ENCODE peak calls at places on chromosomes 13 and 19, in nine cellular contexts. One of them, this sample, is unnamed.

GRCh38 chr13:97798171-97798821 is 155.2 kb upstream of the IPO5 start:
- DNase-seq in DMS79: no peak
- DNase-seq in HS-27A: no peak
- DNase-seq in effector CD4-positive, alpha-beta T cell: no peak
- DNase-seq in activated CD8-positive, alpha-beta memory T cell treated with anti-CD3 and anti-CD28 coated beads for 24 hours: no peak
- DNase-seq in NCI-H2081: no peak
- DNase-seq in ascending aorta: peak
- DNase-seq in HFFc6: no peak
- DNase-seq in hypothalamus: no peak
- DNase-seq in this sample: no peak

GRCh38 chr19:13705201-13705600 is 59.1 kb upstream of the MRI1 start:
- DNase-seq in DMS79: no peak
- DNase-seq in HS-27A: no peak
- DNase-seq in effector CD4-positive, alpha-beta T cell: no peak
- DNase-seq in activated CD8-positive, alpha-beta memory T cell treated with anti-CD3 and anti-CD28 coated beads for 24 hours: no peak
- DNase-seq in NCI-H2081: no peak
- DNase-seq in ascending aorta: no peak
- DNase-seq in HFFc6: no peak
- DNase-seq in hypothalamus: no peak
- DNase-seq in this sample: no peak

GRCh38 chr19:50897612-50898011 is 13.6 kb downstream of the KLK4 start:
- DNase-seq in DMS79: no peak
- DNase-seq in HS-27A: no peak
- DNase-seq in effector CD4-positive, alpha-beta T cell: no peak
- DNase-seq in activated CD8-positive, alpha-beta memory T cell treated with anti-CD3 and anti-CD28 coated beads for 24 hours: no peak
- DNase-seq in NCI-H2081: no peak
- DNase-seq in ascending aorta: no peak
- DNase-seq in HFFc6: no peak
- DNase-seq in hypothalamus: no peak
- DNase-seq in this sample: no peak

GRCh38 chr13:39209731-39210633 is 171.7 kb downstream of the NHLRC3 start:
- DNase-seq in DMS79: no peak
- DNase-seq in HS-27A: no peak
- DNase-seq in effector CD4-positive, alpha-beta T cell: no peak
- DNase-seq in activated CD8-positive, alpha-beta memory T cell treated with anti-CD3 and anti-CD28 coated beads for 24 hours: no peak
- DNase-seq in NCI-H2081: no peak
- DNase-seq in ascending aorta: no peak
- DNase-seq in HFFc6: no peak
- DNase-seq in hypothalamus: no peak
- DNase-seq in this sample: no peak

GRCh38 chr13:106569233-106570095 is 1.5 kb upstream of the ARGLU1 start:
- DNase-seq in DMS79: no peak
- DNase-seq in HS-27A: no peak
- DNase-seq in effector CD4-positive, alpha-beta T cell: no peak
- DNase-seq in activated CD8-positive, alpha-beta memory T cell treated with anti-CD3 and anti-CD28 coated beads for 24 hours: no peak
- DNase-seq in NCI-H2081: no peak
- DNase-seq in ascending aorta: no peak
- DNase-seq in HFFc6: no peak
- DNase-seq in hypothalamus: no peak
- DNase-seq in this sample: no peak

GRCh38 chr13:68509734-68510621 is 1279.8 kb upstream of the PCDH9 start:
- DNase-seq in DMS79: no peak
- DNase-seq in HS-27A: no peak
- DNase-seq in effector CD4-positive, alpha-beta T cell: no peak
- DNase-seq in activated CD8-positive, alpha-beta memory T cell treated with anti-CD3 and anti-CD28 coated beads for 24 hours: no peak
- DNase-seq in NCI-H2081: no peak
- DNase-seq in ascending aorta: no peak
- DNase-seq in HFFc6: no peak
- DNase-seq in hypothalamus: no peak
- DNase-seq in this sample: no peak

GRCh38 chr13:76865996-76866503 is 20.2 kb downstream of the KCTD12 start:
- DNase-seq in DMS79: no peak
- DNase-seq in HS-27A: no peak
- DNase-seq in effector CD4-positive, alpha-beta T cell: no peak
- DNase-seq in activated CD8-positive, alpha-beta memory T cell treated with anti-CD3 and anti-CD28 coated beads for 24 hours: no peak
- DNase-seq in NCI-H2081: no peak
- DNase-seq in ascending aorta: no peak
- DNase-seq in HFFc6: no peak
- DNase-seq in hypothalamus: no peak
- DNase-seq in this sample: no peak

GRCh38 chr19:51354742-51355148 is 11.4 kb downstream of the ETFB start:
- DNase-seq in DMS79: no peak
- DNase-seq in HS-27A: no peak
- DNase-seq in effector CD4-positive, alpha-beta T cell: no peak
- DNase-seq in activated CD8-positive, alpha-beta memory T cell treated with anti-CD3 and anti-CD28 coated beads for 24 hours: no peak
- DNase-seq in NCI-H2081: no peak
- DNase-seq in ascending aorta: no peak
- DNase-seq in HFFc6: no peak
- DNase-seq in hypothalamus: no peak
- DNase-seq in this sample: no peak

GRCh38 chr19:31350693-31351211 is 1.5 kb upstream of the TSHZ3 start:
- DNase-seq in DMS79: no peak
- DNase-seq in HS-27A: no peak
- DNase-seq in effector CD4-positive, alpha-beta T cell: no peak
- DNase-seq in activated CD8-positive, alpha-beta memory T cell treated with anti-CD3 and anti-CD28 coated beads for 24 hours: peak
- DNase-seq in NCI-H2081: no peak
- DNase-seq in ascending aorta: peak
- DNase-seq in HFFc6: peak
- DNase-seq in hypothalamus: no peak
- DNase-seq in this sample: no peak

GRCh38 chr13:76016799-76017198 is 380.7 kb downstream of the LMO7 start:
- DNase-seq in DMS79: no peak
- DNase-seq in HS-27A: no peak
- DNase-seq in effector CD4-positive, alpha-beta T cell: no peak
- DNase-seq in activated CD8-positive, alpha-beta memory T cell treated with anti-CD3 and anti-CD28 coated beads for 24 hours: no peak
- DNase-seq in NCI-H2081: no peak
- DNase-seq in ascending aorta: no peak
- DNase-seq in HFFc6: no peak
- DNase-seq in hypothalamus: no peak
- DNase-seq in this sample: no peak

GRCh38 chr13:48636550-48636949 is 17.2 kb upstream of the CYSLTR2 start:
- DNase-seq in DMS79: no peak
- DNase-seq in HS-27A: no peak
- DNase-seq in effector CD4-positive, alpha-beta T cell: no peak
- DNase-seq in activated CD8-positive, alpha-beta memory T cell treated with anti-CD3 and anti-CD28 coated beads for 24 hours: no peak
- DNase-seq in NCI-H2081: no peak
- DNase-seq in ascending aorta: no peak
- DNase-seq in HFFc6: peak
- DNase-seq in hypothalamus: no peak
- DNase-seq in this sample: no peak

This sample was measured in cerebellar nuclear complex.